ENCODE peak calls at places on chromosome 22, in nine cellular contexts. X is brain microvascular endothelial cell; T is naive thymus-derived CD8-positive, alpha-beta T cell; W is mesenchymal stem cell; Q is hypothalamus; G is NCI-H1092; P is endothelial cell; I is EL; C is activated naive CD4-positive, alpha-beta T cell treated with anti-CD3 and anti-CD28 coated beads, Interleukin-2, amount 50 U/mL, for 72 hours. Y is an unnamed sample.
A peak's percentile ranks its signal among the peaks of the same experiment; 100 is the strongest.

GRCh38 chr22:19942071-19942885 is 660 bp upstream of the TXNRD2 start:
- DNase-seq in X (peak; percentile 56), T (no peak), W (peak; percentile 68), Q (no peak), G (no peak), P (no peak), I (peak; percentile 67), C (no peak), Y (no peak)

GRCh38 chr22:42697542-42698013 is 23.1 kb downstream of the A4GALT start:
- DNase-seq in X (peak; percentile 77), T (no peak), W (peak; percentile 88), Q (no peak), G (no peak), P (no peak), I (peak; percentile 86), C (no peak), Y (no peak)

GRCh38 chr22:44646668-44647067 is 55.3 kb upstream of the PRR5 start:
- DNase-seq in X (no peak), T (no peak), W (no peak), Q (no peak), G (no peak), P (no peak), I (no peak), C (no peak), Y (no peak)

GRCh38 chr22:41074941-41075710 is 17.3 kb upstream of the EP300 start:
- DNase-seq in X (no peak), T (no peak), W (no peak), Q (no peak), G (no peak), P (no peak), I (no peak), C (no peak), Y (no peak)

GRCh38 chr22:32827061-32827602 is 25.6 kb downstream of the TIMP3 start:
- DNase-seq in X (no peak), T (no peak), W (no peak), Q (no peak), G (no peak), P (no peak), I (no peak), C (no peak), Y (no peak)

GRCh38 chr22:43473441-43473840 is 61.6 kb downstream of the MPPED1 start:
- DNase-seq in X (no peak), T (no peak), W (no peak), Q (no peak), G (no peak), P (no peak), I (no peak), C (no peak), Y (no peak)

GRCh38 chr22:44870021-44870420 is 117.6 kb downstream of the ARHGAP8 start:
- DNase-seq in X (no peak), T (no peak), W (no peak), Q (no peak), G (no peak), P (no peak), I (no peak), C (no peak), Y (no peak)

GRCh38 chr22:40200795-40201194 is 23.1 kb downstream of the TNRC6B start:
- DNase-seq in X (no peak), T (no peak), W (no peak), Q (no peak), G (no peak), P (no peak), I (no peak), C (no peak), Y (no peak)

GRCh38 chr22:27999876-28000275 is 80.8 kb upstream of the PITPNB start:
- DNase-seq in X (no peak), T (no peak), W (no peak), Q (no peak), G (no peak), P (no peak), I (no peak), C (no peak), Y (no peak)

GRCh38 chr22:40044870-40045834 is 50.4 kb downstream of the FAM83F start:
- DNase-seq in X (peak; percentile 11), T (peak; percentile 78), W (peak; percentile 49), Q (peak; percentile 43), G (no peak), P (peak; percentile 75), I (peak; percentile 29), C (peak; percentile 80), Y (no peak)

GRCh38 chr22:29435236-29435635 is 3.1 kb upstream of the RFPL1 start:
- DNase-seq in X (no peak), T (no peak), W (no peak), Q (no peak), G (no peak), P (no peak), I (no peak), C (no peak), Y (no peak)

GRCh38 chr22:29394931-29395581 is 6.7 kb upstream of the AP1B1 start:
- DNase-seq in X (peak; percentile 70), T (peak; percentile 54), W (peak; percentile 75), Q (no peak), G (peak; percentile 51), P (peak; percentile 75), I (peak; percentile 74), C (no peak), Y (peak; percentile 82)

GRCh38 chr22:29456211-29456671 is 17.9 kb downstream of the RFPL1 start:
- DNase-seq in X (peak; percentile 86), T (no peak), W (no peak), Q (no peak), G (no peak), P (no peak), I (no peak), C (no peak), Y (no peak)

GRCh38 chr22:23446796-23447350 is 133.2 kb downstream of the IGLL1 start:
- DNase-seq in X (no peak), T (no peak), W (no peak), Q (no peak), G (no peak), P (no peak), I (no peak), C (no peak), Y (no peak)

GRCh38 chr22:33470456-33470855 is 412.3 kb upstream of the SYN3 start:
- DNase-seq in X (no peak), T (no peak), W (no peak), Q (no peak), G (no peak), P (no peak), I (no peak), C (no peak), Y (no peak)

GRCh38 chr22:50252081-50253045 is 1.3 kb upstream of the HDAC10 start:
- DNase-seq in X (peak; percentile 55), T (peak; percentile 66), W (peak; percentile 75), Q (no peak), G (no peak), P (peak; percentile 76), I (peak; percentile 69), C (no peak), Y (peak; percentile 76)

GRCh38 chr22:44580176-44580575 is 82.1 kb upstream of the RTL6 start:
- DNase-seq in X (no peak), T (no peak), W (no peak), Q (no peak), G (no peak), P (no peak), I (no peak), C (peak; percentile 30), Y (no peak)

GRCh38 chr22:17938484-17938924 is 85.9 kb downstream of the MICAL3 start:
- DNase-seq in X (no peak), T (no peak), W (no peak), Q (no peak), G (no peak), P (no peak), I (no peak), C (peak; percentile 25), Y (no peak)

GRCh38 chr22:24178502-24179440 is 2.5 kb upstream of the SUSD2 start:
- DNase-seq in X (no peak), T (no peak), W (no peak), Q (no peak), G (peak; percentile 59), P (no peak), I (no peak), C (no peak), Y (no peak)

GRCh38 chr22:46072030-46072881 is 78.1 kb upstream of the PPARA start:
- DNase-seq in X (no peak), T (no peak), W (peak; percentile 67), Q (no peak), G (no peak), P (no peak), I (peak; percentile 60), C (peak; percentile 75), Y (no peak)

GRCh38 chr22:24183321-24184031 is 2.2 kb downstream of the SUSD2 start:
- DNase-seq in X (no peak), T (no peak), W (no peak), Q (no peak), G (no peak), P (no peak), I (no peak), C (peak; percentile 51), Y (no peak)

GRCh38 chr22:42777126-42777525 is 56.5 kb upstream of the A4GALT start:
- DNase-seq in X (no peak), T (no peak), W (no peak), Q (no peak), G (no peak), P (no peak), I (no peak), C (no peak), Y (no peak)

GRCh38 chr22:40213478-40213877 is 35.8 kb downstream of the TNRC6B start:
- DNase-seq in X (no peak), T (no peak), W (no peak), Q (no peak), G (peak; percentile 7), P (no peak), I (no peak), C (no peak), Y (peak; percentile 15)

GRCh38 chr22:27644566-27644965 is 157.0 kb downstream of the MN1 start:
- DNase-seq in X (no peak), T (no peak), W (no peak), Q (no peak), G (no peak), P (no peak), I (no peak), C (no peak), Y (no peak)

GRCh38 chr22:45450931-45451651 is 37.6 kb downstream of the RIBC2 start:
- DNase-seq in X (no peak), T (no peak), W (peak; percentile 77), Q (no peak), G (no peak), P (no peak), I (peak; percentile 88), C (no peak), Y (no peak)

GRCh38 chr22:44047891-44048301 is 23.8 kb downstream of the PARVB start:
- DNase-seq in X (no peak), T (no peak), W (no peak), Q (no peak), G (no peak), P (no peak), I (no peak), C (no peak), Y (no peak)

GRCh38 chr22:44033287-44033686 is 9.2 kb downstream of the PARVB start:
- DNase-seq in X (no peak), T (no peak), W (no peak), Q (no peak), G (no peak), P (no peak), I (no peak), C (no peak), Y (no peak)

Y was measured in NCI-H1694.